ENCODE peak calls at places on chromosome 15, in ten cellular contexts. K is cardiac fibroblast, A is sigmoid colon, B is vagina, R is breast epithelium, H is neural progenitor cell, S is A549, N is stomach, W is tibial nerve, V is RWPE2. I is an unnamed sample.

GRCh38 chr15:26682765-26683164 is 90.1 kb downstream of the GABRB3 start:
- DNase-seq in K (no peak), A (no peak), B (no peak), R (no peak), H (peak; percentile 44), S (no peak), N (no peak), W (no peak), V (no peak), I (no peak)

GRCh38 chr15:56032366-56032765 is 39.0 kb upstream of the NEDD4 start:
- DNase-seq in K (no peak), A (no peak), B (no peak), R (no peak), H (no peak), S (no peak), N (no peak), W (no peak), V (no peak), I (no peak)

GRCh38 chr15:93479679-93480078 is 390.7 kb upstream of the RGMA start:
- DNase-seq in K (no peak), A (peak; percentile 88), B (no peak), R (peak; percentile 41), H (no peak), S (no peak), N (no peak), W (peak; percentile 95), V (no peak), I (no peak)

GRCh38 chr15:70048578-70048977 is 49.1 kb downstream of the TLE3 start:
- DNase-seq in K (no peak), A (peak; percentile 8), B (no peak), R (no peak), H (no peak), S (no peak), N (no peak), W (no peak), V (no peak), I (no peak)

GRCh38 chr15:78102741-78103140 is 10.4 kb downstream of the SH2D7 start:
- DNase-seq in K (no peak), A (no peak), B (no peak), R (no peak), H (no peak), S (no peak), N (no peak), W (no peak), V (peak; percentile 48), I (no peak)

GRCh38 chr15:78329625-78330024 is 10.5 kb upstream of the CRABP1 start:
- DNase-seq in K (no peak), A (no peak), B (no peak), R (no peak), H (no peak), S (no peak), N (no peak), W (no peak), V (no peak), I (no peak)

GRCh38 chr15:66670698-66671580 is 31.1 kb upstream of the SMAD6 start:
- DNase-seq in K (no peak), A (no peak), B (no peak), R (peak; percentile 74), H (peak; percentile 76), S (peak; percentile 59), N (peak; percentile 90), W (no peak), V (peak; percentile 96), I (no peak)

GRCh38 chr15:100726426-100727190 is 124.2 kb downstream of the ASB7 start:
- DNase-seq in K (peak; percentile 35), A (peak; percentile 66), B (peak; percentile 82), R (no peak), H (no peak), S (no peak), N (no peak), W (peak; percentile 1), V (peak; percentile 70), I (no peak)

GRCh38 chr15:59553879-59554735 is 57.5 kb upstream of the GCNT3 start:
- DNase-seq in K (peak; percentile 96), A (peak; percentile 5), B (no peak), R (peak; percentile 35), H (no peak), S (peak; percentile 57), N (no peak), W (no peak), V (peak; percentile 86), I (peak; percentile 51)

GRCh38 chr15:60353245-60353940 is 44.4 kb downstream of the ANXA2 start:
- DNase-seq in K (no peak), A (no peak), B (no peak), R (no peak), H (no peak), S (no peak), N (no peak), W (no peak), V (no peak), I (no peak)

GRCh38 chr15:79957741-79958140 is 13.3 kb downstream of the BCL2A1 start:
- DNase-seq in K (no peak), A (no peak), B (no peak), R (no peak), H (no peak), S (no peak), N (no peak), W (no peak), V (no peak), I (no peak)

GRCh38 chr15:49372366-49372765 is 50.7 kb upstream of the FGF7 start:
- DNase-seq in K (no peak), A (no peak), B (no peak), R (no peak), H (peak; percentile 16), S (no peak), N (no peak), W (no peak), V (no peak), I (no peak)

GRCh38 chr15:81174759-81175327 is 21.8 kb upstream of the IL16 start:
- DNase-seq in K (no peak), A (no peak), B (no peak), R (no peak), H (peak; percentile 22), S (no peak), N (no peak), W (no peak), V (no peak), I (no peak)

GRCh38 chr15:89139613-89140499 is 51.6 kb downstream of the ABHD2 start:
- DNase-seq in K (no peak), A (no peak), B (no peak), R (no peak), H (peak; percentile 31), S (no peak), N (no peak), W (peak; percentile 41), V (no peak), I (peak; percentile 50)

GRCh38 chr15:87762110-87762509 is 494.4 kb downstream of the NTRK3 start:
- DNase-seq in K (peak; percentile 28), A (no peak), B (no peak), R (no peak), H (no peak), S (no peak), N (no peak), W (peak; percentile 24), V (no peak), I (no peak)

GRCh38 chr15:76146808-76147207 is 87.0 kb downstream of the TMEM266 start:
- DNase-seq in K (no peak), A (no peak), B (no peak), R (no peak), H (no peak), S (no peak), N (no peak), W (no peak), V (no peak), I (no peak)

GRCh38 chr15:83475551-83475950 is 28.4 kb downstream of the SH3GL3 start:
- DNase-seq in K (peak; percentile 25), A (no peak), B (no peak), R (no peak), H (no peak), S (no peak), N (no peak), W (no peak), V (no peak), I (peak; percentile 1)

GRCh38 chr15:74776851-74777768 is 4.8 kb upstream of the CSK start:
- DNase-seq in K (peak; percentile 28), A (no peak), B (no peak), R (no peak), H (peak; percentile 76), S (no peak), N (no peak), W (no peak), V (peak; percentile 66), I (peak; percentile 41)

GRCh38 chr15:100818927-100819326 is 60.7 kb upstream of the ALDH1A3 start:
- DNase-seq in K (peak; percentile 66), A (no peak), B (no peak), R (no peak), H (no peak), S (no peak), N (no peak), W (no peak), V (no peak), I (peak; percentile 22)

GRCh38 chr15:97968380-97968779 is 7.9 kb downstream of the ARRDC4 start:
- DNase-seq in K (peak; percentile 61), A (no peak), B (no peak), R (no peak), H (no peak), S (no peak), N (no peak), W (no peak), V (no peak), I (peak; percentile 77)

GRCh38 chr15:57752426-57752825 is 45.9 kb downstream of the POLR2M start:
- DNase-seq in K (no peak), A (no peak), B (no peak), R (peak; percentile 19), H (peak; percentile 62), S (peak; percentile 13), N (no peak), W (no peak), V (no peak), I (no peak)

GRCh38 chr15:47300035-47300434 is 417.3 kb upstream of the SEMA6D start:
- DNase-seq in K (no peak), A (no peak), B (no peak), R (peak; percentile 61), H (peak; percentile 38), S (no peak), N (no peak), W (no peak), V (no peak), I (no peak)
- TF ChIP-seq CTCF in K (no peak), A (no peak), B (no peak), R (no peak), H (no peak), S (no peak), N (no peak), W (no peak), V (no peak), I (no peak)

GRCh38 chr15:67834593-67835348 is 5.1 kb downstream of the RNU6-1 start:
- DNase-seq in K (no peak), A (peak; percentile 64), B (no peak), R (no peak), H (peak; percentile 72), S (no peak), N (no peak), W (no peak), V (peak; percentile 66), I (no peak)
- H3K4me3 ChIP-seq in K (peak overlapping the region; percentile 17), A (peak overlapping the region; percentile 44), B (peak overlapping the region; percentile 46), R (peak overlapping the region; percentile 46), H (peak overlapping the region; percentile 56), S (peak overlapping the region; percentile 53), N (peak overlapping the region; percentile 44), W (peak overlapping the region; percentile 38), V (peak overlapping the region; percentile 19), I (no peak overlapping the region)

GRCh38 chr15:41955807-41956525 is 16.4 kb downstream of the EHD4 start:
- DNase-seq in K (no peak), A (no peak), B (no peak), R (no peak), H (peak; percentile 44), S (no peak), N (no peak), W (no peak), V (no peak), I (no peak)
- TF ChIP-seq CTCF in K (no peak), A (no peak), B (no peak), R (no peak), H (peak; percentile 24), S (no peak), N (no peak), W (no peak), V (no peak), I (no peak)

GRCh38 chr15:99504823-99505551 is 60.8 kb upstream of the MEF2A start:
- DNase-seq in K (peak; percentile 36), A (no peak), B (peak; percentile 46), R (no peak), H (no peak), S (no peak), N (no peak), W (no peak), V (no peak), I (peak; percentile 59)
- H3K4me3 ChIP-seq in K (no peak overlapping the region), A (no peak overlapping the region), B (no peak overlapping the region), R (no peak overlapping the region), H (no peak overlapping the region), S (no peak overlapping the region), N (no peak overlapping the region), W (no peak overlapping the region), V (no peak overlapping the region), I (no peak overlapping the region)

I was measured in foreskin fibroblast.